ENCODE peak calls at places on chromosomes 2 and 18, in nine cellular contexts. One of them, this sample, is unnamed.

GRCh38 chr2:17051558-17051957 is 385.9 kb upstream of the CYRIA start:
- DNase-seq in neural crest cell: no peak
- DNase-seq in A549: no peak
- DNase-seq in colonic mucosa: no peak
- DNase-seq in cardiac muscle cell: peak; percentile 34
- DNase-seq in heart left ventricle: no peak
- DNase-seq in left lung: no peak
- DNase-seq in heart right ventricle: no peak
- DNase-seq in fibroblast of pulmonary artery: no peak
- DNase-seq in this sample: no peak

GRCh38 chr2:23489471-23490400 is 104.8 kb downstream of the KLHL29 start:
- DNase-seq in neural crest cell: no peak
- DNase-seq in A549: no peak
- DNase-seq in colonic mucosa: no peak
- DNase-seq in cardiac muscle cell: no peak
- DNase-seq in heart left ventricle: no peak
- DNase-seq in left lung: no peak
- DNase-seq in heart right ventricle: no peak
- DNase-seq in fibroblast of pulmonary artery: no peak
- DNase-seq in this sample: no peak

GRCh38 chr2:54673501-54673998 is 49.9 kb upstream of the EML6 start:
- DNase-seq in neural crest cell: no peak
- DNase-seq in A549: no peak
- DNase-seq in colonic mucosa: peak; percentile 87
- DNase-seq in cardiac muscle cell: no peak
- DNase-seq in heart left ventricle: peak; percentile 89
- DNase-seq in left lung: peak; percentile 83
- DNase-seq in heart right ventricle: peak; percentile 86
- DNase-seq in fibroblast of pulmonary artery: peak; percentile 93
- DNase-seq in this sample: no peak

GRCh38 chr2:202109737-202110184 is 36.7 kb downstream of the KIAA2012 start:
- DNase-seq in neural crest cell: no peak
- DNase-seq in A549: no peak
- DNase-seq in colonic mucosa: peak; percentile 21
- DNase-seq in cardiac muscle cell: no peak
- DNase-seq in heart left ventricle: no peak
- DNase-seq in left lung: no peak
- DNase-seq in heart right ventricle: peak; percentile 25
- DNase-seq in fibroblast of pulmonary artery: peak; percentile 32
- DNase-seq in this sample: no peak

GRCh38 chr2:27569398-27569797 is 13.4 kb upstream of the ZNF512 start:
- DNase-seq in neural crest cell: no peak
- DNase-seq in A549: no peak
- DNase-seq in colonic mucosa: no peak
- DNase-seq in cardiac muscle cell: no peak
- DNase-seq in heart left ventricle: no peak
- DNase-seq in left lung: no peak
- DNase-seq in heart right ventricle: no peak
- DNase-seq in fibroblast of pulmonary artery: no peak
- DNase-seq in this sample: no peak

GRCh38 chr18:55047546-55047945 is 88.3 kb upstream of the CCDC68 start:
- DNase-seq in neural crest cell: no peak
- DNase-seq in A549: no peak
- DNase-seq in colonic mucosa: no peak
- DNase-seq in cardiac muscle cell: peak; percentile 65
- DNase-seq in heart left ventricle: no peak
- DNase-seq in left lung: no peak
- DNase-seq in heart right ventricle: no peak
- DNase-seq in fibroblast of pulmonary artery: peak; percentile 57
- DNase-seq in this sample: no peak

GRCh38 chr2:86160156-86160952 is 34.9 kb downstream of the IMMT start:
- DNase-seq in neural crest cell: no peak
- DNase-seq in A549: no peak
- DNase-seq in colonic mucosa: no peak
- DNase-seq in cardiac muscle cell: no peak
- DNase-seq in heart left ventricle: no peak
- DNase-seq in left lung: no peak
- DNase-seq in heart right ventricle: no peak
- DNase-seq in fibroblast of pulmonary artery: no peak
- DNase-seq in this sample: no peak

GRCh38 chr2:240917684-240918257 is 11.6 kb downstream of the CROCC2 start:
- DNase-seq in neural crest cell: no peak
- DNase-seq in A549: no peak
- DNase-seq in colonic mucosa: no peak
- DNase-seq in cardiac muscle cell: no peak
- DNase-seq in heart left ventricle: peak; percentile 16
- DNase-seq in left lung: no peak
- DNase-seq in heart right ventricle: no peak
- DNase-seq in fibroblast of pulmonary artery: no peak
- DNase-seq in this sample: no peak

GRCh38 chr2:54042908-54043620 is 72.3 kb upstream of the PSME4 start:
- DNase-seq in neural crest cell: no peak
- DNase-seq in A549: no peak
- DNase-seq in colonic mucosa: no peak
- DNase-seq in cardiac muscle cell: no peak
- DNase-seq in heart left ventricle: peak; percentile 45
- DNase-seq in left lung: no peak
- DNase-seq in heart right ventricle: no peak
- DNase-seq in fibroblast of pulmonary artery: no peak
- DNase-seq in this sample: no peak

GRCh38 chr18:74395630-74396251 is 61.4 kb downstream of the DIPK1C start:
- DNase-seq in neural crest cell: no peak
- DNase-seq in A549: no peak
- DNase-seq in colonic mucosa: no peak
- DNase-seq in cardiac muscle cell: no peak
- DNase-seq in heart left ventricle: no peak
- DNase-seq in left lung: no peak
- DNase-seq in heart right ventricle: no peak
- DNase-seq in fibroblast of pulmonary artery: peak; percentile 2
- DNase-seq in this sample: no peak

GRCh38 chr18:74396252-74397204 is 60.6 kb downstream of the DIPK1C start:
- DNase-seq in neural crest cell: no peak
- DNase-seq in A549: no peak
- DNase-seq in colonic mucosa: no peak
- DNase-seq in cardiac muscle cell: no peak
- DNase-seq in heart left ventricle: no peak
- DNase-seq in left lung: no peak
- DNase-seq in heart right ventricle: no peak
- DNase-seq in fibroblast of pulmonary artery: peak; percentile 3
- DNase-seq in this sample: no peak

GRCh38 chr18:74395006-74395405 is 62.1 kb downstream of the DIPK1C start:
- DNase-seq in neural crest cell: no peak
- DNase-seq in A549: no peak
- DNase-seq in colonic mucosa: no peak
- DNase-seq in cardiac muscle cell: no peak
- DNase-seq in heart left ventricle: no peak
- DNase-seq in left lung: no peak
- DNase-seq in heart right ventricle: no peak
- DNase-seq in fibroblast of pulmonary artery: no peak
- DNase-seq in this sample: no peak

GRCh38 chr18:74399225-74399887 is 57.8 kb downstream of the DIPK1C start:
- DNase-seq in neural crest cell: no peak
- DNase-seq in A549: no peak
- DNase-seq in colonic mucosa: no peak
- DNase-seq in cardiac muscle cell: no peak
- DNase-seq in heart left ventricle: peak; percentile 39
- DNase-seq in left lung: no peak
- DNase-seq in heart right ventricle: no peak
- DNase-seq in fibroblast of pulmonary artery: peak; percentile 1
- DNase-seq in this sample: no peak

GRCh38 chr18:74397572-74397971 is 59.5 kb downstream of the DIPK1C start:
- DNase-seq in neural crest cell: no peak
- DNase-seq in A549: no peak
- DNase-seq in colonic mucosa: no peak
- DNase-seq in cardiac muscle cell: no peak
- DNase-seq in heart left ventricle: no peak
- DNase-seq in left lung: no peak
- DNase-seq in heart right ventricle: no peak
- DNase-seq in fibroblast of pulmonary artery: no peak
- DNase-seq in this sample: no peak
- TF ChIP-seq CTCF in neural crest cell: no peak
- TF ChIP-seq CTCF in A549: no peak
- TF ChIP-seq CTCF in colonic mucosa: no peak
- TF ChIP-seq CTCF in cardiac muscle cell: no peak
- TF ChIP-seq CTCF in heart left ventricle: no peak
- TF ChIP-seq CTCF in left lung: no peak
- TF ChIP-seq CTCF in heart right ventricle: no peak
- TF ChIP-seq CTCF in fibroblast of pulmonary artery: no peak
- TF ChIP-seq CTCF in this sample: no peak

DNA sequence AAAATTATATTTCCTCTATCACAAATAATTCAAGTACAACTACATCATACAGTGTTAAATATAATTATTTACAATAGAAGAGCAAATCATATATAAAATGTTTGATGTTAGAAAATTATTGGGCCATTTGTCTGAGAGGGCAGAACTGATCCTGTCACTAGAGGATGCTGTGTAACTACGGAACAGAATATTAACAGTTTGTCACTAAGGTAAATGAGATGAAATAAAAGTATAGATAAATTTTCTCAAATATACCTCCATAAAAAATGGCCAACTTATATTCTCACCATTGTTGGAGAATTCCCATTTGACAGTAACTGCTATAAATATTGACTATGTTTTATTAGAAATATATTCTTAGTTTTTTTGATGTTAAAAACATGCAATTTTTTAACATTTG is 1067.4 kb upstream of the DDX18 start:
- DNase-seq in neural crest cell: no peak
- DNase-seq in A549: no peak
- DNase-seq in colonic mucosa: no peak
- DNase-seq in cardiac muscle cell: no peak
- DNase-seq in heart left ventricle: no peak
- DNase-seq in left lung: no peak
- DNase-seq in heart right ventricle: no peak
- DNase-seq in fibroblast of pulmonary artery: no peak
- DNase-seq in this sample: no peak
- TF ChIP-seq CTCF in neural crest cell: peak; percentile 64
- TF ChIP-seq CTCF in A549: no peak
- TF ChIP-seq CTCF in colonic mucosa: peak; percentile 36
- TF ChIP-seq CTCF in cardiac muscle cell: no peak
- TF ChIP-seq CTCF in heart left ventricle: no peak
- TF ChIP-seq CTCF in left lung: no peak
- TF ChIP-seq CTCF in heart right ventricle: no peak
- TF ChIP-seq CTCF in fibroblast of pulmonary artery: no peak
- TF ChIP-seq CTCF in this sample: peak; percentile 42

DNA sequence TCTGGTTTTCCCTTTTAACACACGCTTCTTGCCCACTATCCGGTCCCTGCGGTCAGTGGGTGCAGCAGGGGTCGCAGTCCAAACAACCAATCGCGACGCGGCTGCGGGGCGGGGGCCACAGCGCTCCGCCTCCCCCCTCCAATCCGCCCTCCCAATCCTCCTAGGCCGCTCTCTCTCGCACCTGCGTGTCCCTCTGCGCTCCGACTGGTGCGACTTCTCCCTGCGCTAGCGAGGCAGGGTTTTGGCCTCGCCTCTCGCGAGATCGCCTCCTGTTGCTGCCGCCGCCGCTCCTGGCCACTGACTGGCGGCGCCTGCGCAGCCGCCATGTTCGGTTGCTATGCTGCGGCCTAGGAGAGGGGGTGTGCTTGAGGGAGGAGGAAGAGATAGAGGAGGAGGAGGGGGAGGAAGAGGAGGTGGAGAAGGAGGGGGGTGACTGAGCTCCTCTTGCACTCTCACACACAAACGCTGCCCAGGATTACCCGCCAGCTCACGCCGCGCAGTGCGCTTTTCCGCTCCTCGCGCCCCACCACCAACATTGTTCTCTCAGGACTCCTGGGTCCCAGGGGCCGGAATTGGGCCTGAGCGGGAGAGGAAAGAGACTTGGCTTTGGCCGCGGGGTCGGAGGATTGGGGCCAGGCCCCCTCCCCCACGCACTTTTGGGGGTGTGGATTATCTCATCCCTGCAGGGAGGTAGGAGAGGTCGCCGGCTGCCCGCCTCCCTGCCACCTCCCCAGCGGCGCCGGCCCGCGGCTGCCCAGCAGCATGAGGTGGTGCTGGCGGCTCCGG is at the start of gene PTPN4:
- DNase-seq in neural crest cell: peak; percentile 89
- DNase-seq in A549: peak; percentile 92
- DNase-seq in colonic mucosa: peak; percentile 96
- DNase-seq in cardiac muscle cell: peak; percentile 99
- DNase-seq in heart left ventricle: peak; percentile 97
- DNase-seq in left lung: peak; percentile 98
- DNase-seq in heart right ventricle: peak; percentile 97
- DNase-seq in fibroblast of pulmonary artery: peak; percentile 98
- DNase-seq in this sample: peak; percentile 93
- TF ChIP-seq CTCF in neural crest cell: no peak
- TF ChIP-seq CTCF in A549: no peak
- TF ChIP-seq CTCF in colonic mucosa: no peak
- TF ChIP-seq CTCF in cardiac muscle cell: no peak
- TF ChIP-seq CTCF in heart left ventricle: no peak
- TF ChIP-seq CTCF in left lung: no peak
- TF ChIP-seq CTCF in heart right ventricle: no peak
- TF ChIP-seq CTCF in fibroblast of pulmonary artery: no peak
- TF ChIP-seq CTCF in this sample: no peak

GRCh38 chr18:50334546-50335152 is 40.2 kb upstream of the SKA1 start:
- DNase-seq in neural crest cell: no peak
- DNase-seq in A549: no peak
- DNase-seq in colonic mucosa: no peak
- DNase-seq in cardiac muscle cell: no peak
- DNase-seq in heart left ventricle: no peak
- DNase-seq in left lung: no peak
- DNase-seq in heart right ventricle: no peak
- DNase-seq in fibroblast of pulmonary artery: no peak
- DNase-seq in this sample: no peak

GRCh38 chr18:50340078-50340477 is 34.8 kb upstream of the SKA1 start:
- DNase-seq in neural crest cell: no peak
- DNase-seq in A549: no peak
- DNase-seq in colonic mucosa: no peak
- DNase-seq in cardiac muscle cell: no peak
- DNase-seq in heart left ventricle: no peak
- DNase-seq in left lung: no peak
- DNase-seq in heart right ventricle: no peak
- DNase-seq in fibroblast of pulmonary artery: no peak
- DNase-seq in this sample: no peak

GRCh38 chr18:50338676-50339075 is 36.2 kb upstream of the SKA1 start:
- DNase-seq in neural crest cell: no peak
- DNase-seq in A549: no peak
- DNase-seq in colonic mucosa: no peak
- DNase-seq in cardiac muscle cell: no peak
- DNase-seq in heart left ventricle: no peak
- DNase-seq in left lung: no peak
- DNase-seq in heart right ventricle: no peak
- DNase-seq in fibroblast of pulmonary artery: no peak
- DNase-seq in this sample: no peak

GRCh38 chr18:50341443-50341842 is 33.4 kb upstream of the SKA1 start:
- DNase-seq in neural crest cell: no peak
- DNase-seq in A549: no peak
- DNase-seq in colonic mucosa: no peak
- DNase-seq in cardiac muscle cell: no peak
- DNase-seq in heart left ventricle: no peak
- DNase-seq in left lung: no peak
- DNase-seq in heart right ventricle: no peak
- DNase-seq in fibroblast of pulmonary artery: no peak
- DNase-seq in this sample: no peak

DNA sequence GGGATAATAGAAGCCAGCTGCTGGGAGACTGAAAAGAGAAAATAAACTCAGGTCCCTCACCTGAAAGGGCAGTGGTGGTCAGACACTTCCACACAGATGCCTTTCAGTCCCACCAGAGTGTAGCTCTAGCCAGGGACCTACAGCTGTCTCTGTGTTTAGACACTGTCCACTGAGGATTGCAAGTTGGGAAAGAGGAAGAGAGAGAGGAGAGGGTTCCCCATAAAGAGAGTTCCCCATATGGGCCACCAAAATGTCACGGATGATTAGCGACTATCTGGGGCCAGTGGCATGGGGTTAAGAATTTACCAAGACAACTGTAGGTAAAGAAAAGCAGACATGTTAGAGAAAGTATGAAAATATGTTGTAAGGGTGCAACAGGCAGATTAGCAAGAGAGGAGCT is 36.7 kb upstream of the SKA1 start:
- DNase-seq in neural crest cell: no peak
- DNase-seq in A549: no peak
- DNase-seq in colonic mucosa: no peak
- DNase-seq in cardiac muscle cell: no peak
- DNase-seq in heart left ventricle: no peak
- DNase-seq in left lung: no peak
- DNase-seq in heart right ventricle: no peak
- DNase-seq in fibroblast of pulmonary artery: no peak
- DNase-seq in this sample: no peak
- TF ChIP-seq CTCF in neural crest cell: no peak
- TF ChIP-seq CTCF in A549: no peak
- TF ChIP-seq CTCF in colonic mucosa: no peak
- TF ChIP-seq CTCF in cardiac muscle cell: no peak
- TF ChIP-seq CTCF in heart left ventricle: no peak
- TF ChIP-seq CTCF in left lung: no peak
- TF ChIP-seq CTCF in heart right ventricle: no peak
- TF ChIP-seq CTCF in fibroblast of pulmonary artery: no peak
- TF ChIP-seq CTCF in this sample: no peak

This sample was measured in progenitor cell of endocrine pancreas.